ENCODE peak calls at places on chromosome 10, in six cellular contexts. S, F, L, N, C and U are unnamed samples.
A peak's percentile ranks its signal among the peaks of the same experiment; 100 is the strongest.

GRCh38 chr10:3887885-3888476 is 103.0 kb upstream of the KLF6 start:
- DNase-seq in S (no peak), F (peak; percentile 57), L (peak; percentile 80), N (peak; percentile 89), C (peak; percentile 83), U (peak; percentile 76)

GRCh38 chr10:369441-370221 is 234.4 kb downstream of the ZMYND11 start:
- DNase-seq in S (no peak), F (no peak), L (peak; percentile 92), N (peak; percentile 74), C (peak; percentile 74), U (no peak)

GRCh38 chr10:117241541-117242462 is 888 bp downstream of the SLC18A2 start:
- DNase-seq in S (no peak), F (no peak), L (peak; percentile 62), N (no peak), C (no peak), U (no peak)

GRCh38 chr10:77104459-77104980 is 533.1 kb downstream of the KCNMA1 start:
- DNase-seq in S (no peak), F (no peak), L (peak; percentile 69), N (peak; percentile 61), C (peak; percentile 86), U (peak; percentile 78)

GRCh38 chr10:103736763-103737162 is 118.6 kb downstream of the SH3PXD2A start:
- DNase-seq in S (no peak), F (no peak), L (no peak), N (no peak), C (no peak), U (no peak)

GRCh38 chr10:129921801-129922597 is 42.1 kb downstream of the EBF3 start:
- DNase-seq in S (no peak), F (no peak), L (no peak), N (no peak), C (peak; percentile 60), U (no peak)

GRCh38 chr10:124268976-124269375 is 149.7 kb downstream of the OAT start:
- DNase-seq in S (no peak), F (no peak), L (no peak), N (no peak), C (no peak), U (no peak)

GRCh38 chr10:133058267-133059092 is 29.2 kb upstream of the ADGRA1 start:
- DNase-seq in S (no peak), F (no peak), L (no peak), N (no peak), C (no peak), U (no peak)

GRCh38 chr10:56178210-56178609 is 182.8 kb downstream of the ZWINT start:
- DNase-seq in S (no peak), F (no peak), L (no peak), N (no peak), C (no peak), U (peak; percentile 58)

GRCh38 chr10:117552156-117552620 is 9.6 kb downstream of the EMX2 start:
- DNase-seq in S (no peak), F (no peak), L (peak; percentile 70), N (no peak), C (no peak), U (no peak)

GRCh38 chr10:21173964-21174669 is 277.0 kb upstream of the NEBL start:
- DNase-seq in S (peak; percentile 10), F (no peak), L (peak; percentile 50), N (no peak), C (no peak), U (no peak)

GRCh38 chr10:86868353-86868752 is 89.1 kb downstream of the MMRN2 start:
- DNase-seq in S (no peak), F (no peak), L (peak; percentile 20), N (no peak), C (no peak), U (no peak)

GRCh38 chr10:100811752-100812750 is 66.7 kb downstream of the PAX2 start:
- DNase-seq in S (no peak), F (no peak), L (no peak), N (no peak), C (no peak), U (no peak)

GRCh38 chr10:123804716-123805115 is 86.9 kb downstream of the CPXM2 start:
- DNase-seq in S (no peak), F (no peak), L (peak; percentile 49), N (peak; percentile 47), C (no peak), U (no peak)